ENCODE peak calls at places on chromosome 12, in ten cellular contexts. T, E, K, I, M, L, J, D, Q and A are unnamed samples.

GRCh38 chr12:106433055-106433454 is 75.5 kb downstream of the POLR3B start:
- DNase-seq in T (no peak), E (no peak), K (no peak), I (no peak), M (no peak), L (no peak), J (no peak), D (no peak), Q (no peak), A (no peak)

GRCh38 chr12:66290716-66291200 is 11.5 kb upstream of the HELB start:
- DNase-seq in T (no peak), E (no peak), K (no peak), I (no peak), M (no peak), L (no peak), J (no peak), D (peak; percentile 27), Q (no peak), A (no peak)

GRCh38 chr12:65943388-65944137 is 119.3 kb downstream of the HMGA2 start:
- DNase-seq in T (no peak), E (no peak), K (no peak), I (no peak), M (no peak), L (no peak), J (no peak), D (no peak), Q (no peak), A (no peak)

GRCh38 chr12:121980211-121980891 is 41.3 kb upstream of the BCL7A start:
- DNase-seq in T (peak; percentile 62), E (no peak), K (no peak), I (no peak), M (peak; percentile 41), L (no peak), J (no peak), D (no peak), Q (no peak), A (no peak)

GRCh38 chr12:96256672-96257361 is 62.6 kb downstream of the ELK3 start:
- DNase-seq in T (no peak), E (no peak), K (no peak), I (no peak), M (no peak), L (no peak), J (no peak), D (no peak), Q (no peak), A (no peak)

GRCh38 chr12:105580841-105581352 is 250.4 kb downstream of the C12orf75 start:
- DNase-seq in T (no peak), E (no peak), K (no peak), I (no peak), M (peak; percentile 3), L (no peak), J (no peak), D (no peak), Q (no peak), A (no peak)

GRCh38 chr12:63811755-63812154 is 32.0 kb downstream of the RXYLT1 start:
- DNase-seq in T (no peak), E (no peak), K (no peak), I (no peak), M (no peak), L (no peak), J (no peak), D (no peak), Q (no peak), A (no peak)

GRCh38 chr12:15562263-15562662 is 226.9 kb downstream of the EPS8 start:
- DNase-seq in T (no peak), E (no peak), K (no peak), I (no peak), M (no peak), L (no peak), J (no peak), D (no peak), Q (no peak), A (no peak)

GRCh38 chr12:7188557-7189397 is 709 bp upstream of the PEX5 start:
- DNase-seq in T (peak; percentile 53), E (peak; percentile 98), K (peak; percentile 70), I (peak; percentile 80), M (peak; percentile 70), L (peak; percentile 74), J (no peak), D (peak; percentile 56), Q (peak; percentile 16), A (peak; percentile 86)

GRCh38 chr12:126762150-126762549 is 1504.8 kb upstream of the TMEM132C start:
- DNase-seq in T (no peak), E (no peak), K (no peak), I (no peak), M (no peak), L (no peak), J (no peak), D (no peak), Q (no peak), A (no peak)

GRCh38 chr12:104632724-104633181 is 176.0 kb downstream of the CHST11 start:
- DNase-seq in T (peak; percentile 61), E (peak; percentile 56), K (no peak), I (no peak), M (no peak), L (no peak), J (no peak), D (no peak), Q (no peak), A (no peak)

GRCh38 chr12:132735496-132735895 is 24.9 kb downstream of the PGAM5 start:
- DNase-seq in T (no peak), E (peak; percentile 39), K (no peak), I (peak; percentile 31), M (no peak), L (no peak), J (no peak), D (no peak), Q (no peak), A (no peak)

GRCh38 chr12:117641885-117642284 is 280.5 kb upstream of the NOS1 start:
- DNase-seq in T (no peak), E (peak; percentile 24), K (no peak), I (no peak), M (no peak), L (no peak), J (no peak), D (no peak), Q (no peak), A (no peak)

GRCh38 chr12:130971871-130972588 is 18.3 kb downstream of the ADGRD1 start:
- DNase-seq in T (no peak), E (peak; percentile 38), K (no peak), I (no peak), M (no peak), L (no peak), J (no peak), D (no peak), Q (no peak), A (peak; percentile 7)

GRCh38 chr12:4156317-4156716 is 117.2 kb upstream of the CCND2 start:
- DNase-seq in T (no peak), E (peak; percentile 48), K (no peak), I (no peak), M (no peak), L (no peak), J (no peak), D (no peak), Q (no peak), A (no peak)

GRCh38 chr12:90099288-90099687 is 390.6 kb upstream of the ATP2B1 start:
- DNase-seq in T (peak; percentile 30), E (no peak), K (no peak), I (no peak), M (no peak), L (no peak), J (no peak), D (no peak), Q (no peak), A (no peak)

GRCh38 chr12:27756670-27757069 is 23.4 kb upstream of the KLHL42 start:
- DNase-seq in T (no peak), E (no peak), K (no peak), I (no peak), M (no peak), L (no peak), J (no peak), D (no peak), Q (no peak), A (no peak)

GRCh38 chr12:121494093-121494787 is 86.6 kb downstream of the KDM2B start:
- DNase-seq in T (no peak), E (peak; percentile 92), K (no peak), I (no peak), M (peak; percentile 35), L (peak; percentile 68), J (no peak), D (peak; percentile 60), Q (no peak), A (peak; percentile 74)

GRCh38 chr12:132327351-132328171 is 1.8 kb downstream of the GALNT9 start:
- DNase-seq in T (peak; percentile 82), E (no peak), K (peak; percentile 54), I (peak; percentile 53), M (peak; percentile 29), L (peak; percentile 34), J (no peak), D (no peak), Q (no peak), A (peak; percentile 80)

GRCh38 chr12:102740157-102741032 is 176.6 kb downstream of the PAH start:
- DNase-seq in T (peak; percentile 35), E (no peak), K (no peak), I (no peak), M (no peak), L (no peak), J (no peak), D (no peak), Q (no peak), A (no peak)
- TF ChIP-seq CTCF in T (no peak), E (peak; percentile 32), K (no peak), I (no peak), M (peak; percentile 20), L (no peak), J (peak; percentile 59), D (no peak), Q (peak; percentile 29), A (no peak)

DNA sequence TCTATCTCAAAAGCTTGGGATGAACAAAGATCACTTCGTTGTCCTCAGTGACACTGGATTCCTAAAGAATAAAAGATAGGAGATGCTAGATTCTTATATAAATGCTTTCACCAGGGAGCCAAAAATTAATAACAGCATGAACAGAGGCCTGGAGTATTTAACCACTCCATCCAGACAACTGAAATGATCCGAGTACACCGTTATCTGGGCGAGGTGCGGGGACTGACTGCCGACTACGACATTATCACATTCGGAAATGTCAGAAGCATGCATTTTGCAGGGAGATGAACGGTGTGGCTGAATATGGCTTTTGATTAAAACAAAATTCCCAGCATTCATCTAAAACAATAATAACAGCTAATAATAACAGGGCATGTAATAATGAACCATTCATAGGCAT is 56.6 kb downstream of the TRPV4 start:
- DNase-seq in T (no peak), E (no peak), K (no peak), I (no peak), M (no peak), L (no peak), J (no peak), D (no peak), Q (no peak), A (no peak)
- TF ChIP-seq CTCF in T (no peak), E (no peak), K (no peak), I (no peak), M (no peak), L (no peak), J (no peak), D (no peak), Q (no peak), A (no peak)

GRCh38 chr12:49673446-49674317 is 33.5 kb downstream of the FMNL3 start:
- DNase-seq in T (peak; percentile 96), E (peak; percentile 87), K (peak; percentile 89), I (peak; percentile 89), M (peak; percentile 93), L (no peak), J (peak; percentile 67), D (peak; percentile 28), Q (no peak), A (peak; percentile 91)
- TF ChIP-seq CTCF in T (peak; percentile 10), E (peak; percentile 45), K (peak; percentile 46), I (peak; percentile 55), M (peak; percentile 59), L (no peak), J (no peak), D (no peak), Q (no peak), A (peak; percentile 48)

GRCh38 chr12:49974231-49974675 is 1.5 kb downstream of the AQP6 start:
- DNase-seq in T (peak; percentile 61), E (peak; percentile 84), K (peak; percentile 69), I (peak; percentile 76), M (peak; percentile 75), L (no peak), J (no peak), D (no peak), Q (no peak), A (peak; percentile 85)
- TF ChIP-seq CTCF in T (peak; percentile 75), E (peak; percentile 70), K (peak; percentile 42), I (peak; percentile 52), M (peak; percentile 61), L (no peak), J (no peak), D (no peak), Q (no peak), A (peak; percentile 53)